ENCODE peak calls at places on chromosome 3, in six cellular contexts. One of them, this sample, is unnamed.

GRCh38 chr3:115931581-115931980 is 308.3 kb downstream of the GAP43 start:
- DNase-seq in A549: no peak
- DNase-seq in body of pancreas: no peak
- DNase-seq in heart right ventricle: no peak
- DNase-seq in dorsolateral prefrontal cortex: no peak
- DNase-seq in WERI-Rb-1: no peak
- DNase-seq in this sample: no peak

GRCh38 chr3:39920271-39920670 is 110.9 kb downstream of the MYRIP start:
- DNase-seq in A549: no peak
- DNase-seq in body of pancreas: no peak
- DNase-seq in heart right ventricle: no peak
- DNase-seq in dorsolateral prefrontal cortex: no peak
- DNase-seq in WERI-Rb-1: no peak
- DNase-seq in this sample: no peak

GRCh38 chr3:143240921-143241320 is 121.3 kb downstream of the CHST2 start:
- DNase-seq in A549: no peak
- DNase-seq in body of pancreas: no peak
- DNase-seq in heart right ventricle: no peak
- DNase-seq in dorsolateral prefrontal cortex: no peak
- DNase-seq in WERI-Rb-1: no peak
- DNase-seq in this sample: no peak

GRCh38 chr3:66014056-66014455 is 24.7 kb downstream of the MAGI1 start:
- DNase-seq in A549: no peak
- DNase-seq in body of pancreas: no peak
- DNase-seq in heart right ventricle: no peak
- DNase-seq in dorsolateral prefrontal cortex: no peak
- DNase-seq in WERI-Rb-1: no peak
- DNase-seq in this sample: no peak

GRCh38 chr3:191476053-191476787 is 15.3 kb downstream of the PYDC2 start:
- DNase-seq in A549: no peak
- DNase-seq in body of pancreas: no peak
- DNase-seq in heart right ventricle: no peak
- DNase-seq in dorsolateral prefrontal cortex: no peak
- DNase-seq in WERI-Rb-1: no peak
- DNase-seq in this sample: no peak

GRCh38 chr3:123258811-123259420 is 57.2 kb downstream of the SEC22A start:
- DNase-seq in A549: peak; percentile 65
- DNase-seq in body of pancreas: no peak
- DNase-seq in heart right ventricle: no peak
- DNase-seq in dorsolateral prefrontal cortex: no peak
- DNase-seq in WERI-Rb-1: no peak
- DNase-seq in this sample: no peak

GRCh38 chr3:194333212-194333980 is 17.7 kb downstream of the CPN2 start:
- DNase-seq in A549: peak; percentile 82
- DNase-seq in body of pancreas: peak; percentile 86
- DNase-seq in heart right ventricle: peak; percentile 84
- DNase-seq in dorsolateral prefrontal cortex: peak; percentile 91
- DNase-seq in WERI-Rb-1: peak; percentile 82
- DNase-seq in this sample: peak; percentile 81

GRCh38 chr3:157491136-157491535 is 12.1 kb downstream of the VEPH1 start:
- DNase-seq in A549: no peak
- DNase-seq in body of pancreas: no peak
- DNase-seq in heart right ventricle: no peak
- DNase-seq in dorsolateral prefrontal cortex: no peak
- DNase-seq in WERI-Rb-1: no peak
- DNase-seq in this sample: no peak

GRCh38 chr3:186839874-186840641 is 2.5 kb upstream of the ADIPOQ start:
- DNase-seq in A549: no peak
- DNase-seq in body of pancreas: no peak
- DNase-seq in heart right ventricle: peak; percentile 1
- DNase-seq in dorsolateral prefrontal cortex: no peak
- DNase-seq in WERI-Rb-1: no peak
- DNase-seq in this sample: no peak

GRCh38 chr3:179943097-179943880 is 93.4 kb downstream of the PEX5L start:
- DNase-seq in A549: no peak
- DNase-seq in body of pancreas: no peak
- DNase-seq in heart right ventricle: no peak
- DNase-seq in dorsolateral prefrontal cortex: peak; percentile 67
- DNase-seq in WERI-Rb-1: peak; percentile 19
- DNase-seq in this sample: no peak

GRCh38 chr3:116707531-116707930 is 2.0 kb upstream of the TUSC7 start:
- DNase-seq in A549: no peak
- DNase-seq in body of pancreas: no peak
- DNase-seq in heart right ventricle: no peak
- DNase-seq in dorsolateral prefrontal cortex: no peak
- DNase-seq in WERI-Rb-1: no peak
- DNase-seq in this sample: no peak

GRCh38 chr3:50050361-50050760 is 38.4 kb upstream of the RBM5 start:
- DNase-seq in A549: no peak
- DNase-seq in body of pancreas: no peak
- DNase-seq in heart right ventricle: no peak
- DNase-seq in dorsolateral prefrontal cortex: no peak
- DNase-seq in WERI-Rb-1: no peak
- DNase-seq in this sample: no peak

DNA sequence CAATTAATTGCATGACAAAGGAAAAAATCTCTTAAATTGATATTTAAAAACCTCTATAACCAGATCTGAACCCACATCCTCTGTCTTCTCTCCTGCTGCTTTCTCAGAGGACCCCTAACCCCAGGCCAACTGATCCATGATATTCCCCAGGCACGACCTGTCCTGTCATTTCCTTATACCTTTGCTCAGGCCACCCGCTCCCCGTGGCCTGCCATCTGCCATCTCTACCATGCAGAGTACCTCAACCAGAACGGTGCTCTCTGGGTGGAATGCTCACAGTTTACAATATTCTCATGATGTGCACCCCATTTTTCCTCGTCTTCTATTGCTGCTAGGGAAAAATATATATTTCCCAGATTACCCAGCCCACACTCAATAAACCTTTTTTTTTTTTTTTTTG is 57.7 kb downstream of the ARHGEF3 start:
- DNase-seq in A549: no peak
- DNase-seq in body of pancreas: no peak
- DNase-seq in heart right ventricle: no peak
- DNase-seq in dorsolateral prefrontal cortex: no peak
- DNase-seq in WERI-Rb-1: no peak
- DNase-seq in this sample: no peak
- TF ChIP-seq CTCF in A549: no peak
- TF ChIP-seq CTCF in body of pancreas: no peak
- TF ChIP-seq CTCF in heart right ventricle: no peak
- TF ChIP-seq CTCF in dorsolateral prefrontal cortex: no peak
- TF ChIP-seq CTCF in WERI-Rb-1: no peak
- TF ChIP-seq CTCF in this sample: no peak

GRCh38 chr3:104070906-104071305 is 1295.8 kb upstream of the ALCAM start:
- DNase-seq in A549: no peak
- DNase-seq in body of pancreas: no peak
- DNase-seq in heart right ventricle: no peak
- DNase-seq in dorsolateral prefrontal cortex: no peak
- DNase-seq in WERI-Rb-1: no peak
- DNase-seq in this sample: no peak
- H3K27ac ChIP-seq in A549: no peak overlapping the region
- H3K27ac ChIP-seq in body of pancreas: no peak overlapping the region
- H3K27ac ChIP-seq in heart right ventricle: no peak overlapping the region
- H3K27ac ChIP-seq in dorsolateral prefrontal cortex: no peak overlapping the region
- H3K27ac ChIP-seq in WERI-Rb-1: no peak overlapping the region
- H3K27ac ChIP-seq in this sample: no peak overlapping the region

GRCh38 chr3:196985954-196986885 is 17.6 kb upstream of the PIGZ start:
- DNase-seq in A549: no peak
- DNase-seq in body of pancreas: no peak
- DNase-seq in heart right ventricle: no peak
- DNase-seq in dorsolateral prefrontal cortex: no peak
- DNase-seq in WERI-Rb-1: no peak
- DNase-seq in this sample: no peak
- TF ChIP-seq CTCF in A549: no peak
- TF ChIP-seq CTCF in body of pancreas: no peak
- TF ChIP-seq CTCF in heart right ventricle: no peak
- TF ChIP-seq CTCF in dorsolateral prefrontal cortex: no peak
- TF ChIP-seq CTCF in WERI-Rb-1: no peak
- TF ChIP-seq CTCF in this sample: no peak

GRCh38 chr3:29696311-29696710 is 415.4 kb downstream of the RBMS3 start:
- DNase-seq in A549: no peak
- DNase-seq in body of pancreas: no peak
- DNase-seq in heart right ventricle: no peak
- DNase-seq in dorsolateral prefrontal cortex: no peak
- DNase-seq in WERI-Rb-1: no peak
- DNase-seq in this sample: no peak

GRCh38 chr3:29694783-29695182 is 413.9 kb downstream of the RBMS3 start:
- DNase-seq in A549: peak; percentile 88
- DNase-seq in body of pancreas: peak; percentile 31
- DNase-seq in heart right ventricle: peak; percentile 18
- DNase-seq in dorsolateral prefrontal cortex: no peak
- DNase-seq in WERI-Rb-1: no peak
- DNase-seq in this sample: no peak

GRCh38 chr3:29695201-29695904 is 414.5 kb downstream of the RBMS3 start:
- DNase-seq in A549: peak; percentile 17
- DNase-seq in body of pancreas: peak; percentile 25
- DNase-seq in heart right ventricle: no peak
- DNase-seq in dorsolateral prefrontal cortex: no peak
- DNase-seq in WERI-Rb-1: no peak
- DNase-seq in this sample: no peak

GRCh38 chr3:29694331-29694730 is 413.5 kb downstream of the RBMS3 start:
- DNase-seq in A549: no peak
- DNase-seq in body of pancreas: no peak
- DNase-seq in heart right ventricle: no peak
- DNase-seq in dorsolateral prefrontal cortex: no peak
- DNase-seq in WERI-Rb-1: no peak
- DNase-seq in this sample: no peak

GRCh38 chr3:29695905-29696238 is 415.0 kb downstream of the RBMS3 start:
- DNase-seq in A549: no peak
- DNase-seq in body of pancreas: no peak
- DNase-seq in heart right ventricle: no peak
- DNase-seq in dorsolateral prefrontal cortex: no peak
- DNase-seq in WERI-Rb-1: no peak
- DNase-seq in this sample: no peak
- H3K27ac ChIP-seq in A549: peak overlapping the region; percentile 82
- H3K27ac ChIP-seq in body of pancreas: no peak overlapping the region
- H3K27ac ChIP-seq in heart right ventricle: peak overlapping the region; percentile 41
- H3K27ac ChIP-seq in dorsolateral prefrontal cortex: peak overlapping the region; percentile 29
- H3K27ac ChIP-seq in WERI-Rb-1: no peak overlapping the region
- H3K27ac ChIP-seq in this sample: no peak overlapping the region

GRCh38 chr3:16945330-16945729 is 60.6 kb downstream of the PLCL2 start:
- DNase-seq in A549: peak; percentile 4
- DNase-seq in body of pancreas: no peak
- DNase-seq in heart right ventricle: no peak
- DNase-seq in dorsolateral prefrontal cortex: no peak
- DNase-seq in WERI-Rb-1: no peak
- DNase-seq in this sample: no peak
- TF ChIP-seq CTCF in A549: no peak
- TF ChIP-seq CTCF in body of pancreas: peak; percentile 35
- TF ChIP-seq CTCF in heart right ventricle: peak; percentile 23
- TF ChIP-seq CTCF in dorsolateral prefrontal cortex: no peak
- TF ChIP-seq CTCF in WERI-Rb-1: no peak
- TF ChIP-seq CTCF in this sample: no peak

DNA sequence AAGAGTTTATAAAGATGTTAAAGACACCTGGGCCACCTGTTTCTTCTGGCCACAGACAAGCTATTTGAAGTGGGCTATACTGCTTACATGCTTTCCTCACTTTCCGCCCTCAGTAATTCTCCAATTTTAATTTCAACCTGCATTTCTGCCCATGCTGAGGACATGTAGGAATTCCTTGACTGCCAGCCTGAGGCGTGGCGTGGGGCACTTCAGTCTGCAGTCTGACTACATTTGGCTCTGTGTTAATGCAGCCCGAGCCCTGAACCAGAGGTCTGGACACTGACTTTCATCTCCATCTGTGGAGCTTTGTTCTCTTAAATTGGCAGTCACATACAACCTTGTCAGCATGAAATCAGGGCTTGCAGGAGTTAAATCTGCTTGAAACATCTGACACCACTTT is 8.5 kb downstream of the UQCC5 start:
- DNase-seq in A549: no peak
- DNase-seq in body of pancreas: no peak
- DNase-seq in heart right ventricle: no peak
- DNase-seq in dorsolateral prefrontal cortex: no peak
- DNase-seq in WERI-Rb-1: no peak
- DNase-seq in this sample: no peak
- H3K27ac ChIP-seq in A549: no peak overlapping the region
- H3K27ac ChIP-seq in body of pancreas: no peak overlapping the region
- H3K27ac ChIP-seq in heart right ventricle: peak overlapping the region; percentile 1
- H3K27ac ChIP-seq in dorsolateral prefrontal cortex: no peak overlapping the region
- H3K27ac ChIP-seq in WERI-Rb-1: peak overlapping the region; percentile 39
- H3K27ac ChIP-seq in this sample: no peak overlapping the region

This sample was measured in CD8-positive, alpha-beta T cell.